ENCODE peak calls at places on chromosomes 13 and 19, in eight cellular contexts. E is ACHN; P is stimulated activated CD8-positive, alpha-beta memory T cell treated with anti-CD3 and anti-CD28 coated beads, Interleukin-7, amount 100 ng/mL, for 1 hour; Y is DMS153; C is kidney tubule cell; O is activated T-helper 1 cell treated with anti-CD3 and anti-CD28 coated beads, Interleukin-12 subunit alpha, Interleukin-12 subunit beta, Interleukin-2, Interleukin-4 antibody, amounts not matched to agents 30 ng/mL and 10 ng/mL and 1 ng/mL, durations not matched to agents 14 hours and 24 hours and 36 hours; L is stimulated activated CD4-positive, alpha-beta T cell treated with anti-CD3 and anti-CD28 coated beads, Interleukin-4, amount 100 ng/mL, for 1 hour; F is stromal cell of bone marrow. K is an unnamed sample.

GRCh38 chr13:112880221-112880641 is 88.8 kb upstream of the MCF2L start:
- DNase-seq in E (no peak), P (no peak), Y (no peak), C (no peak), O (no peak), L (no peak), F (no peak), K (no peak)

GRCh38 chr13:50122465-50122864 is 107.2 kb downstream of the KCNRG start:
- DNase-seq in E (no peak), P (no peak), Y (no peak), C (no peak), O (no peak), L (no peak), F (no peak), K (no peak)

GRCh38 chr13:113650731-113651148 is 7.3 kb downstream of the ATP4B start:
- DNase-seq in E (no peak), P (no peak), Y (no peak), C (no peak), O (no peak), L (no peak), F (no peak), K (no peak)

GRCh38 chr19:46180701-46181385 is 32.8 kb downstream of the IGFL2 start:
- DNase-seq in E (peak), P (no peak), Y (no peak), C (peak), O (no peak), L (no peak), F (peak), K (peak)

GRCh38 chr19:12997967-12998940 is 3.0 kb downstream of the NFIX start:
- DNase-seq in E (no peak), P (no peak), Y (no peak), C (no peak), O (no peak), L (no peak), F (no peak), K (no peak)

GRCh38 chr19:48181505-48181904 is 11.0 kb downstream of the ZSWIM9 start:
- DNase-seq in E (no peak), P (no peak), Y (no peak), C (no peak), O (no peak), L (no peak), F (no peak), K (no peak)

GRCh38 chr19:50204811-50205675 is 1.6 kb downstream of the MYH14 start:
- DNase-seq in E (no peak), P (no peak), Y (peak), C (peak), O (no peak), L (peak), F (no peak), K (no peak)

GRCh38 chr13:102877285-102877684 is 31.5 kb downstream of the ERCC5 start:
- DNase-seq in E (peak), P (no peak), Y (no peak), C (peak), O (no peak), L (no peak), F (no peak), K (peak)

GRCh38 chr13:111342716-111343115 is 22.3 kb downstream of the TEX29 start:
- DNase-seq in E (no peak), P (no peak), Y (no peak), C (no peak), O (no peak), L (no peak), F (no peak), K (no peak)

GRCh38 chr13:107275945-107276614 is 708.1 kb upstream of the ARGLU1 start:
- DNase-seq in E (no peak), P (no peak), Y (no peak), C (no peak), O (no peak), L (no peak), F (no peak), K (no peak)

GRCh38 chr13:56020425-56020824 is 1120.3 kb upstream of the PRR20A start:
- DNase-seq in E (no peak), P (no peak), Y (no peak), C (no peak), O (no peak), L (no peak), F (no peak), K (no peak)

GRCh38 chr13:113544071-113544891 is 40.3 kb upstream of the TFDP1 start:
- DNase-seq in E (no peak), P (no peak), Y (no peak), C (no peak), O (no peak), L (no peak), F (no peak), K (no peak)

GRCh38 chr19:40461669-40462221 is 3.8 kb downstream of the BLVRB start:
- DNase-seq in E (no peak), P (no peak), Y (no peak), C (no peak), O (no peak), L (no peak), F (no peak), K (no peak)

K was measured in EH.